ENCODE peak calls at places on chromosomes 11 and 22, in nine cellular contexts. O is AG09309, F is heart right ventricle, K is cardiac muscle cell, D is endothelial cell, Y is GM13977, S is nephron progenitor cell, W is PC-9, M is left lung. I is an unnamed sample.

GRCh38 chr11:66288138-66288865 is 641 bp downstream of the YIF1A start:
- DNase-seq in O (no peak), F (no peak), K (peak; percentile 11), D (no peak), Y (peak; percentile 51), S (no peak), W (peak; percentile 39), M (no peak), I (no peak)

GRCh38 chr11:6387811-6388599 is 2.3 kb upstream of the SMPD1 start:
- DNase-seq in O (no peak), F (no peak), K (peak; percentile 36), D (no peak), Y (no peak), S (no peak), W (no peak), M (no peak), I (no peak)

GRCh38 chr22:46667245-46667623 is 47.0 kb downstream of the GRAMD4 start:
- DNase-seq in O (no peak), F (no peak), K (no peak), D (no peak), Y (no peak), S (no peak), W (no peak), M (no peak), I (no peak)

GRCh38 chr11:130514316-130514715 is 65.9 kb downstream of the ADAMTS15 start:
- DNase-seq in O (peak; percentile 27), F (no peak), K (peak; percentile 73), D (no peak), Y (no peak), S (no peak), W (no peak), M (no peak), I (no peak)

GRCh38 chr22:47032091-47032943 is 269.9 kb downstream of the TBC1D22A start:
- DNase-seq in O (no peak), F (no peak), K (no peak), D (no peak), Y (no peak), S (peak; percentile 1), W (no peak), M (peak; percentile 61), I (no peak)

GRCh38 chr22:30217698-30218565 is 28.6 kb downstream of the LIF start:
- DNase-seq in O (no peak), F (no peak), K (no peak), D (no peak), Y (no peak), S (no peak), W (no peak), M (no peak), I (no peak)

GRCh38 chr11:122025757-122026156 is 90.3 kb downstream of the BLID start:
- DNase-seq in O (no peak), F (no peak), K (no peak), D (no peak), Y (no peak), S (no peak), W (no peak), M (no peak), I (no peak)

GRCh38 chr22:46303347-46303965 is 6.8 kb downstream of the GTSE1 start:
- DNase-seq in O (no peak), F (no peak), K (no peak), D (no peak), Y (no peak), S (no peak), W (no peak), M (no peak), I (peak; percentile 12)

GRCh38 chr11:132742929-132743328 is 789.4 kb downstream of the OPCML start:
- DNase-seq in O (no peak), F (no peak), K (no peak), D (no peak), Y (no peak), S (no peak), W (no peak), M (no peak), I (no peak)

GRCh38 chr22:44839721-44840120 is 87.3 kb downstream of the ARHGAP8 start:
- DNase-seq in O (no peak), F (no peak), K (no peak), D (no peak), Y (no peak), S (no peak), W (no peak), M (no peak), I (peak; percentile 9)

GRCh38 chr11:46304605-46305004 is 27.1 kb downstream of the CREB3L1 start:
- DNase-seq in O (no peak), F (no peak), K (no peak), D (no peak), Y (no peak), S (no peak), W (no peak), M (no peak), I (no peak)

GRCh38 chr11:118842369-118842768 is 41.3 kb upstream of the CXCR5 start:
- DNase-seq in O (no peak), F (no peak), K (peak; percentile 27), D (no peak), Y (no peak), S (no peak), W (no peak), M (no peak), I (no peak)

GRCh38 chr11:101582242-101583052 is 1.4 kb downstream of the TRPC6 start:
- DNase-seq in O (no peak), F (no peak), K (no peak), D (no peak), Y (no peak), S (peak; percentile 32), W (no peak), M (peak; percentile 26), I (no peak)

GRCh38 chr22:41252365-41252764 is 11.6 kb upstream of the CHADL start:
- DNase-seq in O (no peak), F (no peak), K (no peak), D (no peak), Y (no peak), S (no peak), W (no peak), M (no peak), I (no peak)

GRCh38 chr11:36304349-36304748 is 8.3 kb downstream of the PRR5L start:
- DNase-seq in O (no peak), F (no peak), K (no peak), D (no peak), Y (no peak), S (no peak), W (no peak), M (no peak), I (no peak)

GRCh38 chr11:1490651-1491050 is 4.1 kb upstream of the MOB2 start:
- DNase-seq in O (no peak), F (no peak), K (no peak), D (no peak), Y (no peak), S (no peak), W (no peak), M (no peak), I (peak; percentile 12)

DNA sequence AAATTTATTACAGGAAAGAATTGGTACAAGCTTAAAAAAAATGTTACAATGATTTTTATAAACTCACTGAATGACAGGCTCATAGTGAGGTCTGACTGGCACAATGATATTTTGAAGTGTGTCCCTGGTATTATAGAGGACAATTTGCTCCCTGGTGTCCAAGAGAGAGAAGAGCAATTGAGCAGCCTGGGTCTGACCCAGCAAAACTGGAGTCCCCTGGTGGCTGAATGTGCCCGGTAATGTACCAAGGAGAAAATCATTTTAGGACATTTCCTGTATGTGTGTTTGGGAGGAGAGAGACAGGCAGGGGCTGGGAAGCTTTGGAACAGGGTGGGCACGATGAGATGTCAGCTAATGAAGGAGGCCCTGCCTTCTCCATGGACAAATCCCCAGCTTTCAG is 125.3 kb downstream of the APOL5 start:
- DNase-seq in O (no peak), F (no peak), K (peak; percentile 48), D (peak; percentile 40), Y (peak; percentile 16), S (peak; percentile 20), W (peak; percentile 39), M (no peak), I (no peak)
- TF ChIP-seq CTCF in O (peak; percentile 62), F (peak; percentile 20), K (peak; percentile 64), D (peak; percentile 34), Y (peak; percentile 17), S (peak; percentile 40), W (peak; percentile 70), M (peak; percentile 17), I (peak; percentile 34)

GRCh38 chr11:13289081-13289480 is 11.5 kb downstream of the BMAL1 start:
- DNase-seq in O (no peak), F (no peak), K (peak; percentile 42), D (peak; percentile 25), Y (no peak), S (peak; percentile 50), W (no peak), M (no peak), I (no peak)
- TF ChIP-seq CTCF in O (no peak), F (no peak), K (no peak), D (no peak), Y (no peak), S (no peak), W (no peak), M (no peak), I (no peak)

GRCh38 chr11:75492181-75492820 is 33.4 kb downstream of the GDPD5 start:
- DNase-seq in O (no peak), F (no peak), K (peak; percentile 11), D (peak; percentile 28), Y (peak; percentile 57), S (no peak), W (no peak), M (no peak), I (peak; percentile 56)

GRCh38 chr11:75498556-75499255 is 27.0 kb downstream of the GDPD5 start:
- DNase-seq in O (no peak), F (no peak), K (peak; percentile 12), D (no peak), Y (no peak), S (no peak), W (peak; percentile 57), M (no peak), I (no peak)

GRCh38 chr11:75499423-75500305 is 26.1 kb downstream of the GDPD5 start:
- DNase-seq in O (peak; percentile 95), F (no peak), K (peak; percentile 95), D (no peak), Y (no peak), S (no peak), W (peak; percentile 71), M (no peak), I (no peak)

GRCh38 chr11:75497788-75498404 is 27.8 kb downstream of the GDPD5 start:
- DNase-seq in O (no peak), F (no peak), K (no peak), D (no peak), Y (no peak), S (no peak), W (no peak), M (no peak), I (no peak)

GRCh38 chr11:75495749-75496641 is 29.7 kb downstream of the GDPD5 start:
- DNase-seq in O (no peak), F (no peak), K (no peak), D (peak; percentile 33), Y (no peak), S (no peak), W (no peak), M (no peak), I (no peak)
- TF ChIP-seq CTCF in O (no peak), F (no peak), K (no peak), D (no peak), Y (no peak), S (no peak), W (peak; percentile 17), M (no peak), I (no peak)

GRCh38 chr22:33088418-33088817 is 30.2 kb upstream of the SYN3 start:
- DNase-seq in O (no peak), F (no peak), K (no peak), D (no peak), Y (no peak), S (no peak), W (no peak), M (no peak), I (no peak)

GRCh38 chr22:33082221-33082620 is 24.0 kb upstream of the SYN3 start:
- DNase-seq in O (no peak), F (no peak), K (no peak), D (no peak), Y (no peak), S (no peak), W (no peak), M (no peak), I (no peak)

GRCh38 chr22:33083212-33083611 is 25.0 kb upstream of the SYN3 start:
- DNase-seq in O (no peak), F (no peak), K (no peak), D (no peak), Y (peak; percentile 36), S (no peak), W (no peak), M (no peak), I (no peak)
- TF ChIP-seq CTCF in O (no peak), F (no peak), K (no peak), D (no peak), Y (peak; percentile 35), S (peak; percentile 4), W (peak; percentile 32), M (no peak), I (no peak)

I was measured in CD14-positive monocyte.